ENCODE peak calls at places on chromosome 17, in four cellular contexts. Q is H1, K is IMR-90, R is K562. C is an unnamed sample.

GRCh38 chr17:78600181-78600651 is 23.0 kb upstream of the DNAH17 start:
- DNase-seq in Q (no peak), K (no peak), R (no peak), C (no peak)

GRCh38 chr17:78826836-78827509 is 13.6 kb downstream of the USP36 start:
- DNase-seq in Q (no peak), K (no peak), R (no peak), C (no peak)

GRCh38 chr17:44308865-44309264 is 464 bp downstream of the RUNDC3A start:
- DNase-seq in Q (no peak), K (no peak), R (no peak), C (no peak)

GRCh38 chr17:45096141-45096540 is 35.0 kb downstream of the NMT1 start:
- DNase-seq in Q (no peak), K (peak), R (no peak), C (no peak)

GRCh38 chr17:3167574-3167973 is 29.7 kb upstream of the OR1A2 start:
- DNase-seq in Q (no peak), K (no peak), R (no peak), C (peak)

GRCh38 chr17:43334744-43335400 is 63.9 kb upstream of the ARL4D start:
- DNase-seq in Q (no peak), K (no peak), R (no peak), C (no peak)

GRCh38 chr17:72545756-72546155 is 424.9 kb downstream of the SOX9 start:
- DNase-seq in Q (no peak), K (no peak), R (no peak), C (no peak)

GRCh38 chr17:21297597-21297996 is 13.1 kb downstream of the MAP2K3 start:
- DNase-seq in Q (no peak), K (no peak), R (no peak), C (no peak)

GRCh38 chr17:79843917-79844815 is 4.9 kb upstream of the CBX4 start:
- DNase-seq in Q (no peak), K (peak), R (no peak), C (no peak)

GRCh38 chr17:28405632-28406477 is at the start of gene SLC46A1:
- DNase-seq in Q (no peak), K (no peak), R (peak), C (no peak)

GRCh38 chr17:44872131-44872768 is 24.6 kb downstream of the HIGD1B start:
- DNase-seq in Q (no peak), K (no peak), R (no peak), C (no peak)

GRCh38 chr17:77842148-77842905 is 116.2 kb upstream of the TNRC6C start:
- DNase-seq in Q (no peak), K (peak), R (no peak), C (no peak)

GRCh38 chr17:13353590-13353989 is 248.1 kb downstream of the HS3ST3A1 start:
- DNase-seq in Q (no peak), K (peak), R (no peak), C (no peak)

GRCh38 chr17:53631486-53631885 is 191.2 kb upstream of the KIF2B start:
- DNase-seq in Q (no peak), K (no peak), R (no peak), C (no peak)

GRCh38 chr17:42536372-42537155 is 523 bp downstream of the NAGLU start:
- DNase-seq in Q (no peak), K (peak), R (peak), C (no peak)

GRCh38 chr17:2025622-2026309 is 632 bp upstream of the RTN4RL1 start:
- DNase-seq in Q (no peak), K (peak), R (peak), C (no peak)

GRCh38 chr17:58667934-58668597 is 23.8 kb downstream of the TEX14 start:
- DNase-seq in Q (no peak), K (peak), R (no peak), C (no peak)

GRCh38 chr17:41635121-41636097 is 11.0 kb upstream of the KRT17 start:
- DNase-seq in Q (no peak), K (no peak), R (no peak), C (no peak)

GRCh38 chr17:78883090-78883532 is 19.9 kb downstream of the CEP295NL start:
- DNase-seq in Q (no peak), K (peak), R (peak), C (no peak)

GRCh38 chr17:78805301-78805700 is 23.2 kb upstream of the CYTH1 start:
- DNase-seq in Q (no peak), K (no peak), R (no peak), C (no peak)

GRCh38 chr17:8826808-8827435 is 27.8 kb upstream of the MFSD6L start:
- DNase-seq in Q (no peak), K (no peak), R (no peak), C (no peak)

GRCh38 chr17:75404739-75405364 is 626 bp downstream of the GRB2 start:
- DNase-seq in Q (no peak), K (peak), R (peak), C (no peak)

GRCh38 chr17:62597920-62598319 is 29.6 kb upstream of the MRC2 start:
- DNase-seq in Q (no peak), K (no peak), R (no peak), C (no peak)

DNA sequence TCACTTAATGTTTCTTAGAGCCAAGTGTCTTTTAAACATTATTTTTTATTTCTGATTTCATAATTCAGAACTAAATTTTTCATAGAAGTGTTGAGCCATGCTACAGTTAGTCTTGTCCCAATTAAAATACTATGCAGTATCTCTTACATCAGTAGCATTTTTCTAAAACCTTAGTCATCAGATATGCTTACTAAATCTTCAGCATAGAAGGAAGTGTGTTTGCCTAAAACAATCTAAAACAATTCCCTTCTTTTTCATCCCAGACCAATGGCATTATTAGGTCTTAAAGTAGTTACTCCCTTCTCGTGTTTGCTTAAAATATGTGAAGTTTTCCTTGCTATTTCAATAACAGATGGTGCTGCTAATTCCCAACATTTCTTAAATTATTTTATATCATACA is 13.6 kb upstream of the BCAS3 start:
- DNase-seq in Q (no peak), K (peak), R (no peak), C (no peak)
- TF ChIP-seq CHD1 in Q (no peak), K (no peak), R (no peak), C (no peak)

DNA sequence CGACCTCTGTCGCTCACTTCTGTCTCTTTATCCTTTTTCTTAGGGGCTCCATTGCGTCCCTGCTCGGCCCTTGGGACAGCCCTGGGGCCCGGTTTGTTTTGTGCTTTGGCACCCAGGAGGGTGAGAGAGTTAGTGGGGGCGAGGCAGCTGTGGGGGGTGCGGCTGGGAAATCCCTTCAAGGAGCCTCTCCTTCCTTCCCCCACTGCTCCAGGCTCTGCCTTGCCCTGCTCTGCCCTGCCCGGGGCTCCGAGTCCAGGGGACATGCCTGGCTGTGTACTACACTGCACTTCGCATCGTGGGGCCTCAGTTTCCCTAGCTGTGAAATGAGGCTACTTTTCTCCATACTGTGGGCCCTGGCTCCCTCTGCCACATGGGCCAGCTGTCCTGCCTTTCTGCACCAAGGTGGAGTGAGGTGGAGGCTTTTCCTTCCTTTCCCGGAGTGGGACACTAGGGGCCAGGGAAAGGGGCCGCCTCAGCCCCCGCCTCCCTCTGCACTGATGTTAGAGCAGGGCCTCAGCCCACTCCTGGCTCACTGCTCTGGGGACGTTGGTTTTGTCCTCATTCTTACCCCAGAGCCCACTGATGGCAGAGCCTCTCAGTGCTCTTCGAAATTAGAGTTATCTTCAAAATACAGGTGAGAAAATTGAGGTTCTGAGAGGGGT is 980 bp downstream of the LLGL1 start:
- DNase-seq in Q (no peak), K (peak), R (no peak), C (no peak)
- TF ChIP-seq CHD1 in Q (no peak), K (no peak), R (no peak), C (no peak)

GRCh38 chr17:82036634-82037112 is 824 bp downstream of the DCXR start:
- DNase-seq in Q (no peak), K (no peak), R (no peak), C (no peak)
- TF ChIP-seq CHD1 in Q (no peak), K (no peak), R (no peak), C (no peak)

GRCh38 chr17:55433629-55434422 is 12.2 kb upstream of the MMD start:
- DNase-seq in Q (no peak), K (peak), R (no peak), C (no peak)
- TF ChIP-seq CHD1 in Q (no peak), K (no peak), R (no peak), C (no peak)

DNA sequence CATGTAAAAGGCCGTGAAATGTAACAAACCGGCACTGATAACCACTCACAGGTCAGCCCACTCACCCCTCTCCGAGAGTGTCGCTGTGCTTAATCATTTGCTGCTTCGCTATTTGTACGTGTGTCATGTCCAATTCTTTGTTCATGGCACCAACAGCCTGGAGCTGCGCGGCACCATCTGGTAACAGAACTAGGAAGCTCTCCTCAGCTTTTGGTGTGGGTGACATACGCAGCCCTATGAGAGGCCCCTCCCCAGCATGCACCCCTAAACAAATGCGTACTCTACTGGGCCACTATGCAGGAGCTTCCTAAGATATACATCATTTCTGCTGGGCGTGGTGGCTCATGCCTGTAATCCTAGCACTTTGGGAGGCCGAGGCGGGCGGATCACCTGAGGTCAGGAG is 2.3 kb upstream of the PECAM1 start:
- DNase-seq in Q (no peak), K (no peak), R (peak), C (no peak)
- TF ChIP-seq CHD1 in Q (no peak), K (no peak), R (no peak), C (no peak)